ENCODE peak calls at places on chromosomes 4 and X, in six cellular contexts. P is A549, L is prostate gland, A is fibroblast of mammary gland, Z is cardiac muscle cell, N is esophagus squamous epithelium. I is an unnamed sample.

GRCh38 chr4:11424000-11424399 is 4.7 kb downstream of the HS3ST1 start:
- DNase-seq in P (peak), L (peak), A (no peak), Z (peak), N (no peak), I (no peak)

GRCh38 chrX:135086197-135086854 is 34.0 kb downstream of the ETDB start:
- DNase-seq in P (peak), L (peak), A (peak), Z (peak), N (no peak), I (no peak)

GRCh38 chrX:150291014-150291413 is 72.1 kb upstream of the MAMLD1 start:
- DNase-seq in P (no peak), L (no peak), A (no peak), Z (no peak), N (no peak), I (peak)

GRCh38 chrX:43386872-43387271 is 269.2 kb upstream of the MAOA start:
- DNase-seq in P (no peak), L (no peak), A (no peak), Z (no peak), N (no peak), I (no peak)

GRCh38 chr4:186924723-186925122 is 201.1 kb upstream of the FAT1 start:
- DNase-seq in P (no peak), L (no peak), A (no peak), Z (no peak), N (no peak), I (no peak)

GRCh38 chrX:19721726-19722370 is 165.6 kb downstream of the SH3KBP1 start:
- DNase-seq in P (no peak), L (no peak), A (no peak), Z (no peak), N (no peak), I (no peak)

GRCh38 chrX:148700021-148700420 is 199.6 kb downstream of the AFF2 start:
- DNase-seq in P (no peak), L (no peak), A (no peak), Z (no peak), N (no peak), I (no peak)

GRCh38 chr4:25635501-25635900 is 20.1 kb upstream of the SLC34A2 start:
- DNase-seq in P (no peak), L (no peak), A (no peak), Z (no peak), N (no peak), I (no peak)

GRCh38 chrX:142076633-142077032 is 128.5 kb downstream of the MAGEC2 start:
- DNase-seq in P (no peak), L (no peak), A (no peak), Z (no peak), N (no peak), I (no peak)

GRCh38 chr4:2911868-2912267 is 51.3 kb downstream of the NOP14 start:
- DNase-seq in P (no peak), L (no peak), A (no peak), Z (no peak), N (no peak), I (no peak)

GRCh38 chr4:48403358-48403757 is 62.0 kb downstream of the SLAIN2 start:
- DNase-seq in P (no peak), L (no peak), A (no peak), Z (no peak), N (no peak), I (no peak)

GRCh38 chr4:86250006-86250405 is 109.8 kb downstream of the MAPK10 start:
- DNase-seq in P (no peak), L (no peak), A (no peak), Z (no peak), N (no peak), I (no peak)

GRCh38 chrX:103774070-103774642 is 2.5 kb upstream of the PLP1 start:
- DNase-seq in P (peak), L (peak), A (peak), Z (peak), N (no peak), I (no peak)

GRCh38 chr4:162705130-162705803 is 461.4 kb downstream of the NAF1 start:
- DNase-seq in P (no peak), L (no peak), A (no peak), Z (no peak), N (no peak), I (no peak)

GRCh38 chrX:16665089-16665488 is 15.1 kb downstream of the S100G start:
- DNase-seq in P (no peak), L (no peak), A (peak), Z (peak), N (no peak), I (no peak)

GRCh38 chrX:118965395-118965794 is 9.0 kb upstream of the LONRF3 start:
- DNase-seq in P (no peak), L (no peak), A (no peak), Z (no peak), N (no peak), I (no peak)

GRCh38 chrX:264634-265455 is 16.3 kb upstream of the PLCXD1 start:
- DNase-seq in P (peak), L (peak), A (peak), Z (peak), N (no peak), I (no peak)

GRCh38 chrX:131331152-131331551 is 42.0 kb upstream of the IGSF1 start:
- DNase-seq in P (peak), L (no peak), A (no peak), Z (no peak), N (no peak), I (no peak)
- TF ChIP-seq CTCF in P (no peak), L (no peak), A (no peak), Z (no peak), N (no peak), I (no peak)

DNA sequence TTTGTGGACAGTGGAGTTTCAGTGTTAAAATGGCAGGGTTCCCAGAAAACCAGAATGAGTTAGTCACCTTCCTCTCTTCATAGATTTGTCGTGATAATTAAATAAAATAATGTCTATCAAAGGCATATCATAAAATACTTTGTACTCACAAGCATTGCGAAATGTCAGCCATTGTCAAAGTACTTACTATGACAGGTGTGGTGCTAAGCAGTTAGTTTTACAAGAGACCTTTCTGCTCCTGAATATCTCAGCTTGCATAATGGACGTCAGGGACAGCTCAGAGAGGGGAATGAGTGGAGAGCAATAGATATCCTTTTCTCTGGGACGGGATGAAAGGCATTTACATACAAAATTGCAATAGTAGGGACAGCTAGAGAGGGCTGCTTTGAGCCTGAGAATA is 560.9 kb downstream of the KCNIP4 start:
- DNase-seq in P (no peak), L (no peak), A (no peak), Z (no peak), N (no peak), I (no peak)
- TF ChIP-seq CTCF in P (no peak), L (no peak), A (no peak), Z (no peak), N (no peak), I (no peak)

DNA sequence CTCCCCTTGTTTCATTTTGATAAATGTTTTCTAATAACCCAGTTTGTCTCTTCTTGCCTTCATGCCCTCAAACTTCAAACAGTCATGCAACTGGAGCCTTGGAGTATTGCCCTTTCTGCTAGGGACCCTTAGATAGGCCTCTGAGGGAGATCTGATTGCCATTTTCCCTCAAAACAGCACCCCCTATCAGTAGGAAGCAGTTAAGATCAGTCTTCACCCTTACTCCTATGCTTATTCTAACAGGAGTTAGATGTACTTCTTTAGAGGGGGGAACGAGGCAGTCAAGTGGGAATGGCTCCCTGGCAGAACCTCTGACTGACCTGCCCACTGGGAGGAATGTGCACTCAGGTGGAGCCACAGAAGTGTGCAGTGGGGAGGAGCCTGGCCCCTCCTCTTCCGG is 74.1 kb downstream of the FAM47A start:
- DNase-seq in P (no peak), L (no peak), A (no peak), Z (no peak), N (no peak), I (no peak)
- TF ChIP-seq CTCF in P (no peak), L (no peak), A (no peak), Z (no peak), N (no peak), I (no peak)

GRCh38 chr4:5389756-5390155 is 318.6 kb downstream of the EVC2 start:
- DNase-seq in P (no peak), L (no peak), A (no peak), Z (no peak), N (no peak), I (no peak)

GRCh38 chr4:5391492-5391891 is 316.9 kb downstream of the EVC2 start:
- DNase-seq in P (no peak), L (no peak), A (no peak), Z (no peak), N (no peak), I (no peak)

GRCh38 chr4:5385741-5386251 is 322.6 kb downstream of the EVC2 start:
- DNase-seq in P (peak), L (no peak), A (no peak), Z (no peak), N (no peak), I (no peak)

GRCh38 chr4:5386921-5387320 is 321.4 kb downstream of the EVC2 start:
- DNase-seq in P (no peak), L (no peak), A (no peak), Z (no peak), N (no peak), I (no peak)

DNA sequence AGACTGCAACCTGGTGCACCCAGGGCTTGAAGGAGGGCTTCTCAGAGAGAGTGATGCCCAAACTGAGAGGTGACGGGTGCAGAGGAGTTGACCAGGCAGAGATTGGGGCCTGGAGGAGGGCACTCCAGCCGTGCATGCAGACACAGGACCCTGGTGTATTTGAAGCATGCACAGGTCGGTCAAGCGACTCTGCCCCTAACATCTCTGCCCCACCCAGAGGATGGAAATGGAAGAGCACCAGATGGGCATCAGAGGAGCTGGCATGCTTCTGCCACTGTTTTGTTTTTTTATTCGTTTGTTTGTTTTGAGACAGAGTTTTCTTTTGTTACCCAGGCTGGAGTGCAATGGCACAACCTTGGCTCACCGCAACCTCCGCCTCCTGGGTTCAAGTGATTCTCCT is 320.9 kb downstream of the EVC2 start:
- DNase-seq in P (peak), L (no peak), A (no peak), Z (no peak), N (no peak), I (no peak)
- TF ChIP-seq CTCF in P (no peak), L (no peak), A (no peak), Z (no peak), N (peak), I (no peak)

GRCh38 chrX:107775000-107775733 is 420 bp downstream of the TSC22D3 start:
- DNase-seq in P (no peak), L (no peak), A (no peak), Z (no peak), N (no peak), I (no peak)
- TF ChIP-seq CTCF in P (no peak), L (no peak), A (no peak), Z (no peak), N (no peak), I (no peak)

DNA sequence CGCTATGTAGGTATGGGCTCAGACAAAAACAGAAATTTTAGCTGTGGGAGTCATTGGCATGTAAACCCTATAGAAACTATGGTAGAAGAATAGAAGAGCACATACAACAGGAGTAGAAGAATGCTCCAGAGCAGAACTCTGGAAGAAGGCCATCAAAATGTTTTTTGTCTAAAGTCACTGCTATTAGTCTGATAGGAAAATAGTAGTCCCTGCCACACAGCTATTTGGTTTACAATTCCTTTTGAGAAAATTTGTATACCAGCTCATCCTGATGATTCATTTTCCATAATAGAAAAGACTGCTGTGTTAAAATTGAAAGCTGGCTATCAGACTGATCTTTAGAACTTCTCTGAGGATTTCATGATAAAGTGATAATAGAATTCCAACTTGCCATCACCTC is 32.8 kb upstream of the ADAD1 start:
- DNase-seq in P (no peak), L (no peak), A (no peak), Z (no peak), N (no peak), I (no peak)
- TF ChIP-seq CTCF in P (no peak), L (no peak), A (no peak), Z (no peak), N (no peak), I (no peak)

DNA sequence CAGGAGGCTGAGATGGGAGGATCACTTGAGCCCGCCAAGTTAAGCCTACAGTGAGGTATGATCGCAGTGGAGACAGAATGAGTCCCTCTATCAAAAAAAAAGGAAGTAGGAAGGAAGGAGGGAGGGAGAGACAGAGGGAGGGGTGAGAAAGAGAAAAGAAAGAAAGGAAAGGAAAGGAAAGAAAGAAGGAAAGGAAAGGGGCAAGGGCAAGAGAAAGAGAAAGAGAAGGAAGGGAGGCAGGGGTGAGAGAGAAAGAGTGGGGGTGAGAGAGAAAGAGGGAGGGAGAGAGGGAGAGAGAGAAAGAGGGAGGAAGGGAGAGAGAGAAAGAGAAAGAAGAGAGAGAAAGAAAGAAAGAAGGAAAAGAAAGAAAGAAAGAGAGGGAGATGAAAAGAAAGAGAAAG is 13.2 kb downstream of the ELF2 start:
- DNase-seq in P (no peak), L (no peak), A (no peak), Z (no peak), N (no peak), I (no peak)
- TF ChIP-seq CTCF in P (no peak), L (no peak), A (no peak), Z (no peak), N (no peak), I (no peak)